ENCODE peak calls at places on chromosome X, in seven cellular contexts. E is GM06990, O is neuronal stem cell, I is heart left ventricle, H is breast epithelium, C is upper lobe of right lung, U is GM23248. Y is an unnamed sample. For H3K27me3 and H3K36me3, the result is how much of the 10 kb centered on the place peaks cover.

GRCh38 chrX:70171636-70172035 is 5.6 kb upstream of the DGAT2L6 start:
- DNase-seq in E (no peak), O (no peak), I (no peak), H (no peak), C (no peak), U (peak), Y (no peak)

GRCh38 chrX:41085105-41085882 is at the start of gene USP9X:
- DNase-seq in E (peak), O (peak), I (peak), H (peak), C (peak), U (peak), Y (peak)

GRCh38 chrX:149720021-149720689 is 8.3 kb downstream of the MAGEA11 start:
- DNase-seq in E (no peak), O (no peak), I (no peak), H (no peak), C (no peak), U (no peak), Y (no peak)

GRCh38 chrX:6210230-6210629 is 18.4 kb downstream of the NLGN4X start:
- DNase-seq in E (no peak), O (no peak), I (no peak), H (no peak), C (no peak), U (no peak), Y (no peak)

GRCh38 chrX:154098551-154098950 is 1.0 kb upstream of the MECP2 start:
- DNase-seq in E (no peak), O (no peak), I (no peak), H (no peak), C (no peak), U (no peak), Y (no peak)

GRCh38 chrX:68997911-68998310 is 167.3 kb downstream of the PJA1 start:
- DNase-seq in E (no peak), O (no peak), I (peak), H (no peak), C (no peak), U (peak), Y (no peak)

GRCh38 chrX:71911023-71911730 is 532 bp downstream of the NHSL2 start:
- DNase-seq in E (peak), O (peak), I (no peak), H (no peak), C (no peak), U (peak), Y (no peak)

GRCh38 chrX:150508461-150509367 is 59.7 kb upstream of the MTM1 start:
- DNase-seq in E (no peak), O (no peak), I (peak), H (peak), C (peak), U (peak), Y (no peak)

GRCh38 chrX:50471390-50471789 is 765 bp upstream of the DGKK start:
- DNase-seq in E (no peak), O (no peak), I (no peak), H (no peak), C (no peak), U (no peak), Y (no peak)

GRCh38 chrX:96776966-96777365 is 92.3 kb downstream of the DIAPH2 start:
- DNase-seq in E (no peak), O (no peak), I (no peak), H (no peak), C (no peak), U (peak), Y (no peak)

GRCh38 chrX:125170459-125170858 is 149.2 kb upstream of the TEX13C start:
- DNase-seq in E (no peak), O (no peak), I (no peak), H (no peak), C (no peak), U (no peak), Y (no peak)

GRCh38 chrX:30618160-30618765 is 35.0 kb upstream of the GK start:
- DNase-seq in E (no peak), O (no peak), I (no peak), H (no peak), C (no peak), U (peak), Y (no peak)

GRCh38 chrX:108397627-108398392 is 40.4 kb downstream of the COL4A6 start:
- DNase-seq in E (peak), O (peak), I (no peak), H (no peak), C (no peak), U (peak), Y (no peak)

GRCh38 chrX:48632207-48632606 is 34.9 kb downstream of the WDR13 start:
- DNase-seq in E (no peak), O (no peak), I (no peak), H (no peak), C (no peak), U (no peak), Y (no peak)

DNA sequence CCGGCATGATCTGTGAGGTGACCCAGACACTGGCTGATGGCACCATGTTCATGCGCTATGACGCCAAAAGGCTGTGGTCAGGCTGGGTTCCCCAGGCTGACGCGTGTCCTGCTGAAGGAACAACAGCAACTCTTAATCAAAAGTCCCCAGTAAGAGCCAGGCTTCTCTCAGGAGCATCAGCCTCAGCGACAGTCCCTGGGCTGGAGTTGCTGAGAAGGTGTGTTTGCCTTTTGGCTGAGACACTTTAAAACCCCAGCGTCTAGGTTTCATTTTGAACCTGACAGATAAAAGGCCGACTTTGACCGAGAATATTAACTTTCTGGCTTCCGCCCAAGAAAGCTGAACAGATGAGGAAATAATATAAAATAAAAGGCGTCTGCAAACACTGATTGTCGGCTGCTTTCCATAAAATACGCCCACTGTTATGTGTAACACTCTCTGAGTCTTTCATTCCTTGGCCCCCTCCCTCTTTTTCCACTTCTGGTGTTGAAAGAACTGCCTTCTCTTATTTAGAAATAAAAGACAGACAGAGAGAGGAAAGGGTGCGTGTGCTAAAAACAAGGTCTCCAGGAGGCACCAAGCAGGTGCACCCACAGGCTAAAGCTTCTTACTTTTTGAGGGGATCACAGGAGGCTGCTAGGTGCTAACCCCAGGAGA is 373.6 kb downstream of the MID1IP1 start:
- DNase-seq in E (no peak), O (no peak), I (no peak), H (no peak), C (no peak), U (peak), Y (peak)
- H3K27me3 ChIP-seq in E (under half), O (under half), I (under half), H (under half), C (under half), U (under half), Y (under half)

GRCh38 chrX:47177079-47177478 is 16.6 kb upstream of the UBA1 start:
- DNase-seq in E (no peak), O (no peak), I (no peak), H (no peak), C (no peak), U (no peak), Y (no peak)
- H3K36me3 ChIP-seq in E (under half), O (under half), I (under half), H (under half), C (under half), U (under half), Y (half or more)

GRCh38 chrX:110444996-110445395 is 86.3 kb downstream of the RTL9 start:
- DNase-seq in E (no peak), O (no peak), I (no peak), H (no peak), C (no peak), U (no peak), Y (no peak)
- H3K27me3 ChIP-seq in E (under half), O (under half), I (half or more), H (under half), C (under half), U (under half), Y (under half)

GRCh38 chrX:16845686-16846085 is 24.5 kb downstream of the RBBP7 start:
- DNase-seq in E (no peak), O (no peak), I (no peak), H (no peak), C (no peak), U (no peak), Y (no peak)
- H3K36me3 ChIP-seq in E (under half), O (under half), I (under half), H (under half), C (under half), U (under half), Y (under half)